ENCODE peak calls at places on chromosomes 5 and 9, in five cellular contexts. V is A549, T is HepG2, W is K562, N is GM12878. D is an unnamed sample.

GRCh38 chr9:127525426-127526188 is 74.3 kb downstream of the LRSAM1 start:
- DNase-seq in T (peak; percentile 26), N (no peak), V (peak; percentile 71), W (peak; percentile 56), D (no peak)

GRCh38 chr9:1051286-1052118 is 1.3 kb downstream of the DMRT2 start:
- DNase-seq in N (no peak), W (no peak), T (no peak), V (peak; percentile 65), D (peak; percentile 68)

GRCh38 chr5:134100283-134101011 is 14.0 kb upstream of the TCF7 start:
- DNase-seq in V (peak; percentile 27), T (no peak), W (no peak), N (peak; percentile 94), D (peak; percentile 36)

GRCh38 chr5:108481355-108481931 is 99.5 kb upstream of the FBXL17 start:
- DNase-seq in T (peak; percentile 20), W (peak; percentile 53), V (peak; percentile 37), N (peak; percentile 30), D (no peak)

GRCh38 chr9:108756746-108757490 is 98.9 kb downstream of the ACTL7B start:
- DNase-seq in W (peak; percentile 3), V (no peak), T (peak; percentile 29), N (no peak), D (no peak)

GRCh38 chr5:32680183-32680582 is 30.9 kb upstream of the NPR3 start:
- DNase-seq in N (no peak), T (no peak), W (no peak), V (no peak), D (no peak)

GRCh38 chr5:17216176-17216973 is 1.1 kb upstream of the BASP1 start:
- DNase-seq in W (peak; percentile 62), N (peak; percentile 62), V (peak; percentile 92), T (peak; percentile 42), D (peak; percentile 81)

GRCh38 chr5:148732692-148733091 is 78.4 kb upstream of the HTR4 start:
- DNase-seq in V (no peak), T (no peak), W (no peak), N (no peak), D (no peak)

GRCh38 chr5:143248391-143248790 is 155.1 kb downstream of the NR3C1 start:
- DNase-seq in V (no peak), N (no peak), W (no peak), T (no peak), D (no peak)

GRCh38 chr5:34656001-34656699 is at the start of gene RAI14:
- DNase-seq in N (no peak), V (peak; percentile 81), T (peak; percentile 41), W (peak; percentile 86), D (peak; percentile 84)
- TF ChIP-seq ESRRA in N (no peak), V (no peak), T (no peak), W (peak; percentile 54), D (peak; percentile 40)

DNA sequence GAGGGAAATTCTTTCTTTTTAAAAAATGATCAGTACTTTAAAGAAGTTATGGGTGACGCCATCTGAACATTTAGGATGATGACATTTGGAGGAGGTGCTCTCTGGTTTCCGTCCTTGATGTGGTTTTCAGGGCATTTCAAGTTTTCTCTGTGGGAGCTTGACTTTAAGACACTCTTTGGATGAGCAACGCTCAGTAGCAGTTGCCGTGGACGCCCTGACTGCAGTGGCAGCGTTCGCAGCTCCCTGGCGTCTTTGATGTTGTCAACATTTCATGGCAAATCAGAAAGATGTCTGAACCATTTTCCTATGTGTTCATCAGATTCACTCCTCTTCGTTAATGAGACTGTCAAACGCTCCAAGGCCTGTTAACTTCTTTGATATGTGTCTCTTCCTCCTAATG is 86.1 kb downstream of the ZNF354C start:
- DNase-seq in N (no peak), T (no peak), V (no peak), W (no peak), D (no peak)
- TF ChIP-seq ESRRA in N (no peak), T (no peak), V (no peak), W (no peak), D (no peak)

DNA sequence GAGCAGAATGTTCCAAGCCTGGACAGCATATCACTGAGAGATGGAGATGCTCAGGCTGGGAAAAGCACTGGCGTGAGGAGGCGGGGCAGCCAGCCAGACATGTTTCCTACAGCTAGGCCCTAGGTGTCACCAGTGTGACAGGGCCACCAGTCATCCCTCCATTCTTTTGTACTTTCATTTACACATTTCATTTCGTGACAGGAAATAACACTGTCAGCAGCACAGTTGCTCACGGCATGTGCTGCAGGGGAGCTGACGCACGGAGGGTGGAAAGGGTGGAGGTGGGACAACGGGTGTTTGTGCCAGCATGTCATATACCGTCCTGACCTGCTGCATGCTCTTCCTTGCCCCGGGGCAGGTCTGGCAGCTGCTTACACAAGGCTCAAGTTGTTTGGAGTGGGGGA is 14.8 kb upstream of the CEMIP2 start:
- DNase-seq in V (peak; percentile 49), N (no peak), T (peak; percentile 45), W (peak; percentile 23), D (no peak)
- TF ChIP-seq ESRRA in V (no peak), N (no peak), T (no peak), W (no peak), D (no peak)

GRCh38 chr9:3769646-3770045 is 243.8 kb upstream of the RFX3 start:
- DNase-seq in N (no peak), W (no peak), T (no peak), V (no peak), D (no peak)

GRCh38 chr9:3768698-3769458 is 243.1 kb upstream of the RFX3 start:
- DNase-seq in V (no peak), W (peak; percentile 0), N (no peak), T (no peak), D (no peak)

GRCh38 chr9:3773661-3774060 is 247.9 kb upstream of the RFX3 start:
- DNase-seq in V (no peak), W (no peak), N (no peak), T (no peak), D (no peak)

DNA sequence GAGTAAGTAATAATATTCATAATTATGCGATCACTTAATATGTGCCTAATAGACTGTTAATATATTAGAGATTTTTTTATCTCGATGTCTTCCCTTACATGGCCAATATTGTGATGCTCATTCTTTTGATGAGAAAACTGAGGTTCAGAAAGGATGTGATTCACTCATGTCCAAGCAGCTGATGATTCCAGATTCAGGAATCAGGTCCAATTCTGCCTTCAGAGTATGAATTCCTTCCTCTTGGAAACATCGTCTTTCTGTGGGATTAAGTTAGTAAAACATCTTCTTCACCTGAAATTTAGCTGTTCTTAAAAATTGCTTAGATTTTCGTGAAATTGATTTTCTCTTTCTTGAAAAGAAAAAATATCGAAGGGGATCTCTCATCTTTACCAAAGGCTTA is 242.5 kb upstream of the RFX3 start:
- DNase-seq in W (no peak), N (no peak), V (no peak), T (no peak), D (no peak)
- TF ChIP-seq ESRRA in W (no peak), N (no peak), V (no peak), T (no peak), D (no peak)

GRCh38 chr9:4769321-4770080 is 23.2 kb upstream of the RCL1 start:
- DNase-seq in V (no peak), N (no peak), W (peak; percentile 66), T (no peak), D (no peak)
- TF ChIP-seq ESRRA in V (no peak), N (no peak), W (no peak), T (no peak), D (no peak)

DNA sequence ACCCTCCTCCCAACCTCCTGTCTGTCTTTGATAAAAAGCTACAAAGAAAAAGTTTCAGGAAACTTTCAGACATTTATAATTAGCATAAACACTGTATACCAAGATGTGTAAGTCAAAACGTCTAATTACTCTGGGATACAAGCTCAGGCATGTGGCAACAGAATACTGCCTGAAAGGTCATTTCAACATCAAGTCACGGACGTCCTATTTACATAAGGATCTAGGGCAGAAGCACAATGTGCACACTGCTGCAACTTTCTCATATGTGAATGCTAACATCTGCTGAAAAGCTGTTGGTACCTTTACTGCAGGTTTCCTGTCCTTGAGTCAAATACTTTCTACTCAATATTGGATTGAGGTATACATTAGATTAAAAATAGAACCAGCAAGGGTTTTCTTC is 36.9 kb downstream of the ELL2 start:
- DNase-seq in W (peak; percentile 41), N (no peak), T (peak; percentile 90), V (peak; percentile 25), D (no peak)
- TF ChIP-seq ESRRA in W (no peak), N (no peak), T (no peak), V (no peak), D (no peak)

DNA sequence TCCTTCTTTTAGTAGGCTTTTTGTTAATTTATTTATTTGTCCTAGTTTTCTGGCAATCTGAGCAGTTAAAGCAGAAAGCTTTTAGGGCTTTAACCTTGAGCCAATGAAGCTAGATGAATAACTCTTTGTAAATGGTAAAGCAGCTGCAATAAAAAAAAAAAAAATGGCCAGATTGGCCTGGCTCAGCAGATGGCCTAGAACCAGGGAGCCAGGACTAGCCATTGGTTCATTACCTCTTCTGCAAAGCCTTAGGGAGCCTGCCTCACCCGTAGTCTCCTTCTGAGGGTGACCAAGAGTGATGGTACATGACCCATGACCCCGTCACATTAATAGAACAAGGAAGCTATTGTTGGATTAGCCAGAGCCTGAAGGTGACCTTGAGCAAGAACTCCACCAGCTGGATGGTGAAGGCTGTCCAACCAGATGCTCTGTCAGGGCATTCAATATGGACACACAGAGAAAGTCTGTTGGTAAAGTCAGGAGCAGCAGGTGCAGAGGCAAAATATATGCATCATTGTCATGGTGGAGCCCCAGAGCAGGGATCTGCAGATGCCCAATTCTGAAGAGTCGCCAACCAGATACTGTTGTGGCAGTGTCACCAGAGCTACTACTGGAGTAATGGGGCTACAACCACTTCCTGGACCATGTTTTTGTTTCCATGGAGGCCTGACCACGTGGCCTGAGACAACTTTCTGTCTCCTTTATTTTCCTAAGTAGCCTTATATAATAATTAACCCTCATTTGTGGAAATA is 100.8 kb downstream of the MTX3 start:
- DNase-seq in W (no peak), N (no peak), T (peak; percentile 6), V (no peak), D (no peak)
- TF ChIP-seq ESRRA in W (no peak), N (no peak), T (peak; percentile 80), V (no peak), D (no peak)

GRCh38 chr9:137150485-137151060 is 11.6 kb downstream of the GRIN1 start:
- DNase-seq in N (no peak), V (peak; percentile 87), W (peak; percentile 93), T (peak; percentile 84), D (peak; percentile 80)
- TF ChIP-seq ESRRA in N (no peak), V (no peak), W (no peak), T (no peak), D (no peak)

DNA sequence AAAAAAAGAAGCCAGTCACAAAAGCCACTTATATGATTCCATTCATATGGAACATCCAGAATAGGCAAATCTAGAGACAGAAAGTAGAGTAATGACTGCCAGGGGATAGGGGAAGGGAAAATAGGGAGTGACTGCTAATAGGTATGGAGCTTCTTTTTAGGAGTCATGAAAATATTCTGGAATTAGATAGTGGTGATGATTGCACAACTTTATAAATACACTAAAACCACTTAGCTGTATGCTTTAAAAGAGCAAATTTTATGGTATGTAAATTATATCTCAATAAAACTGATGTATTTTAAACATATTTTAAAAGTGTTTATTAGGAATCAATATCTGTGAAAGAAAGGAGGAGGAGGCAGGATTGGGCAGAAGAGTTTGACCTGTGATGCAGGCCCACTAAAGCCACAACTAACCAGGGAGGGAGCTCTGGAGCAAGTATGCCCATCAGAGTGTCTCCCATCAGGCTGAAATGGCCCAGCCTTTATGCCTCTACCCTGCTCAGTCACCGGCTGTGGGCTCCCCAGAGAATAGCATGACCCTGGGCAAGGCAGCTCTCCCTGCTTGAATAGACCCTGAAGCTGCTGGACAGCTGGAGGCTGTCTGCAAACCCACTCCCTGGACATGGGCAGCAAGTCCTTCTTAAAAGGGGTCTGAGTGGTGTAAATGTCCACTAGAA is 96.0 kb upstream of the SLC44A1 start:
- DNase-seq in N (no peak), T (no peak), V (peak; percentile 29), W (no peak), D (peak; percentile 48)
- TF ChIP-seq ESRRA in N (no peak), T (no peak), V (no peak), W (no peak), D (no peak)

D was measured in WTC11.